ENCODE peak calls at places on chromosomes 6 and 20, in six cellular contexts. I is PC-9, T is heart right ventricle, H is Peyer's patch, V is A549, J is GM23338. Z is an unnamed sample.

GRCh38 chr6:155177369-155177961 is 86.3 kb upstream of the CLDN20 start:
- DNase-seq in I (peak; percentile 62), T (peak; percentile 42), H (peak; percentile 60), V (peak; percentile 63), J (peak; percentile 90), Z (peak; percentile 66)

GRCh38 chr6:43189905-43190304 is 7.9 kb downstream of the CUL9 start:
- DNase-seq in I (no peak), T (no peak), H (no peak), V (no peak), J (no peak), Z (no peak)

GRCh38 chr20:17646901-17647301 is 35.1 kb downstream of the RRBP1 start:
- DNase-seq in I (no peak), T (no peak), H (no peak), V (no peak), J (no peak), Z (no peak)

GRCh38 chr6:157143171-157143884 is 180.0 kb downstream of the TMEM242 start:
- DNase-seq in I (no peak), T (peak; percentile 60), H (no peak), V (no peak), J (no peak), Z (peak; percentile 70)

GRCh38 chr6:132598473-132598872 is 8.9 kb upstream of the TAAR5 start:
- DNase-seq in I (peak; percentile 51), T (no peak), H (no peak), V (peak; percentile 30), J (peak; percentile 69), Z (peak; percentile 13)

GRCh38 chr6:61134028-61134427 is 1152.0 kb downstream of the KHDRBS2 start:
- DNase-seq in I (no peak), T (no peak), H (no peak), V (no peak), J (no peak), Z (no peak)

GRCh38 chr6:157952751-157953479 is 28.7 kb upstream of the SYNJ2 start:
- DNase-seq in I (no peak), T (no peak), H (no peak), V (no peak), J (no peak), Z (no peak)

GRCh38 chr6:169940554-169941290 is 189.3 kb downstream of the ERMARD start:
- DNase-seq in I (no peak), T (no peak), H (no peak), V (no peak), J (no peak), Z (peak; percentile 76)

GRCh38 chr20:21230686-21231085 is 72.4 kb upstream of the XRN2 start:
- DNase-seq in I (no peak), T (no peak), H (no peak), V (no peak), J (no peak), Z (no peak)

DNA sequence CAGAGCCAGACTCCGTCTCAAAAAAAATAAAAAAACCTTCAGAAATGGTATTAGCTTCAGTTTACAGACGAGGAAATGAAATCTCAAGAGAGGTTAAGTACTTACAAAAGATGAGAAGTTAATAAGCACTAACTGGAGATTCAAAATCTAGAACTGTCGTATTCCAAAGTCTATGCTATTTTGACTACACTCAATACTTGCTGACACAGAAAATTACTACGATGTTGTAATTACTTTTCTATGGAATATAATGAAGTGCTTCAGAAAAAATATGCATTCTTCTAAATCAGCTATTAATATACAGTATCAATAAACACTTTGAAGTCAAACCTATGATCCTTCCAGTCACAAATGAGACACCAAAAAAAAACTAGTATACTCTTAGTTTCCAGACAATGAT is 12.2 kb downstream of the REPS1 start:
- DNase-seq in I (no peak), T (no peak), H (no peak), V (no peak), J (no peak), Z (no peak)
- H3K4me1 ChIP-seq in I (peaks cover 39% of the 10 kb centered on the region), T (peaks cover 35% of the 10 kb centered on the region), H (no peaks in the 10 kb centered on the region), V (peaks cover 39% of the 10 kb centered on the region), J (peaks cover 73% of the 10 kb centered on the region), Z (peaks cover 22% of the 10 kb centered on the region)

GRCh38 chr6:136334465-136334846 is 44.8 kb upstream of the BCLAF1 start:
- DNase-seq in I (no peak), T (no peak), H (no peak), V (no peak), J (no peak), Z (no peak)

GRCh38 chr6:136337606-136338005 is 48.0 kb upstream of the BCLAF1 start:
- DNase-seq in I (no peak), T (no peak), H (no peak), V (no peak), J (no peak), Z (no peak)

GRCh38 chr6:136335736-136336362 is 46.2 kb upstream of the BCLAF1 start:
- DNase-seq in I (no peak), T (no peak), H (no peak), V (no peak), J (no peak), Z (no peak)

GRCh38 chr6:136333824-136334464 is 44.3 kb upstream of the BCLAF1 start:
- DNase-seq in I (no peak), T (no peak), H (no peak), V (no peak), J (no peak), Z (no peak)

DNA sequence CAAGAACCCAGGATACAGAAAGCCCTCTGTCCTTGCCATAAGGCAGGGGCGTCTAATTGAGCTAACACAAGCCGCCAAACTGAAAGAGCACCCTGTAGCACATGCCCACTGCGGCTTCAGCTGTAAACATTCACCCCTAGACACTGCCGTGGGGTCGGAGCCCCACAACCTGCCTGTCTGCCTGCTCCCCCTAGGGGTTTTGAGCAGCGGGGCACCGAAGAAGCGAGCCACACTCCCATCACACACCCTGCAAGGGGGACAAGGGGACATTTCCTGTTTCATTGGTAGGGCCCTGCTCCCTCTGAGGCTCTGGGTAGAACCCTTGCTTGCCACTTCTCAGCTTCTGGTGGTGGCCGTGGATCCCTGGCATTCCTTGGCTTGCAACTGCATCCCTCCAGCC is 45.2 kb upstream of the BCLAF1 start:
- DNase-seq in I (no peak), T (no peak), H (no peak), V (no peak), J (peak; percentile 74), Z (peak; percentile 29)
- TF ChIP-seq CTCF in I (peak; percentile 34), T (no peak), H (no peak), V (no peak), J (peak; percentile 63), Z (peak; percentile 40)

GRCh38 chr6:113862112-113862511 is 5.0 kb downstream of the MARCKS start:
- DNase-seq in I (peak; percentile 61), T (no peak), H (no peak), V (no peak), J (no peak), Z (no peak)
- H3K4me3 ChIP-seq in I (peak overlapping the region; percentile 48), T (no peak overlapping the region), H (no peak overlapping the region), V (no peak overlapping the region), J (no peak overlapping the region), Z (peak overlapping the region; percentile 4)

DNA sequence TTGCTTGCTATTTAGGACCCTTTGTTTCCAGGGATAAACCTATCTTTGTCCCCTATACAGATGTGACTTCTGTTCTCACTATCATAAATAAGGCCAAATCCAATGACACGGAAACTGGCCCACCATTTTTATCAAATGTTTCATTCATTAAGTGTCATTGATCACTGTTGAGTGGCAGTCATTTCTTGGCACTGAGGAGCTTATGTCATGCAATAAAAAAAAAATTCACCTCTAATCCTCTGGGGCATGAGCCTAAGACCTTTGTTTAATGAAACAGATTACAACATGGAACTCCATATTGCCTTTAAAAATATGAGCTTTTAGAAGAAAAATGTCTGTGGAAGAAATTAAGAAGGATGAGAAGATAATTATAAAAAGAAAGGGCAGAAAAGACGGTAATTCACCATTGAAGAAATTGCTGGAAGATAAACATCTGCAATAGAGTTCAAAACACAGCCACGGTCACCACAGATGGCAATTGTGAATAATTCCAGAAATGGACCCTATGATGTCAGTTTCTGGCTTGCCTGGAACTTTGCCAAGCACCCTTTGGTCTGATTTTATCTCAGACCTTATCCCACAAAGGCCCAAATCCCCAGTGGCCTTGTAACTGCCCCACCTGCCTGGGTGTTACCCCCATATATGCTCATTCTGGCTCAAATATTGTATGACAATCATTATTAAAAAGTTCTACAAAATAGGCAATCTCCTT is 91.1 kb downstream of the DST start:
- DNase-seq in I (no peak), T (no peak), H (no peak), V (no peak), J (no peak), Z (peak; percentile 66)
- H3K4me1 ChIP-seq in I (no peaks in the 10 kb centered on the region), T (peaks cover 65% of the 10 kb centered on the region), H (no peaks in the 10 kb centered on the region), V (peaks cover 10% of the 10 kb centered on the region), J (no peaks in the 10 kb centered on the region), Z (peaks cover 32% of the 10 kb centered on the region)

GRCh38 chr20:34535301-34535840 is 19.1 kb downstream of the DYNLRB1 start:
- DNase-seq in I (no peak), T (no peak), H (no peak), V (no peak), J (no peak), Z (no peak)

GRCh38 chr20:34538671-34539123 is 19.8 kb upstream of the MAP1LC3A start:
- DNase-seq in I (no peak), T (no peak), H (peak; percentile 82), V (peak; percentile 64), J (peak; percentile 78), Z (peak; percentile 65)

GRCh38 chr20:34537651-34538050 is 20.9 kb upstream of the MAP1LC3A start:
- DNase-seq in I (no peak), T (no peak), H (no peak), V (no peak), J (no peak), Z (no peak)

GRCh38 chr20:34534391-34535165 is 18.4 kb downstream of the DYNLRB1 start:
- DNase-seq in I (no peak), T (no peak), H (peak; percentile 42), V (no peak), J (no peak), Z (no peak)

DNA sequence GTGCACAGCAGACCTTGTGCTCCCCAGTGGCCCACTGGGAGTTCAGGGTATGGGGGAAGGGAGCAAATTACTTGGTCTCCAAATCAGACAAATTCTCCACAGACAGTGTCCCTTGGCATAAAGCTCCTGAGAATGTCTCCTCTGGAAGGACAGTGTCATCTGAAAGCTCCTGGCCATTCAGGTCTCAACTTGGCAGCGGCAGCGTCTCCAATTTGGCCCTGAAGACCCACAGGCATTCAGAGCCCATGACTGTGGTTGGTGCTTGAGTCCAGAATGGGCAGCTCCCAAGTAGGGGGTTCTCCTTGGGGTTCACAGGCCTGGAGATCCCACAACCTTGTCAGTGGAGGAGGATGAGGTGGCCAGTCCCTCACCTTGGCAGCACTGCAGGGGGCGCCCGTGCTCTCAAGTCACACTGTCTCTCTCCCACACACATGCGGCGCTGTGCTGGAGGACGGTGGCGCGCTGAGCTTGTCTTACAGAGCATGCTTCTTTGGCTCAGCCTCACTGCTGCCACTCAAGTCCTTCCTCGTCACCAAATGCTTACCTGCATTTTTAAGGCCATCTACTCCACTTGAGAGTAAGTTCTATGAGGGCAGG is 20.7 kb downstream of the DYNLRB1 start:
- DNase-seq in I (no peak), T (peak; percentile 61), H (peak; percentile 69), V (peak; percentile 76), J (peak; percentile 80), Z (peak; percentile 60)
- TF ChIP-seq CTCF in I (no peak), T (peak; percentile 47), H (peak; percentile 26), V (peak; percentile 46), J (peak; percentile 49), Z (peak; percentile 39)

Z was measured in BE2C.